ENCODE peak calls at places on chromosome 20, in four cellular contexts. T is HepG2, G is K562, R is HCT116. W is an unnamed sample.

GRCh38 chr20:36613974-36614373 is 8.4 kb downstream of the RAB5IF start:
- DNase-seq in T (no peak), G (no peak), R (no peak), W (no peak)

GRCh38 chr20:37522258-37523011 is 1.4 kb downstream of the NNAT start:
- DNase-seq in T (no peak), G (no peak), R (no peak), W (no peak)

GRCh38 chr20:14889503-14890125 is 552.2 kb upstream of the FLRT3 start:
- DNase-seq in T (no peak), G (no peak), R (no peak), W (no peak)

GRCh38 chr20:57710841-57711240 is 1.0 kb upstream of the PMEPA1 start:
- DNase-seq in T (no peak), G (no peak), R (no peak), W (no peak)

GRCh38 chr20:25739615-25740320 is 43.1 kb upstream of the ZNF337 start:
- DNase-seq in T (no peak), G (no peak), R (no peak), W (no peak)

GRCh38 chr20:57555457-57556184 is 5.3 kb upstream of the PCK1 start:
- DNase-seq in T (no peak), G (no peak), R (no peak), W (no peak)

GRCh38 chr20:10314198-10314597 is 95.6 kb downstream of the SNAP25 start:
- DNase-seq in T (no peak), G (no peak), R (no peak), W (no peak)

GRCh38 chr20:51249781-51250180 is 226.9 kb upstream of the KCNG1 start:
- DNase-seq in T (no peak), G (no peak), R (no peak), W (no peak)

GRCh38 chr20:16018881-16019280 is 554.4 kb downstream of the KIF16B start:
- DNase-seq in T (no peak), G (no peak), R (no peak), W (no peak)

GRCh38 chr20:59007758-59008511 is 881 bp upstream of the CTSZ start:
- DNase-seq in T (no peak), G (peak), R (no peak), W (no peak)

GRCh38 chr20:49674383-49675352 is 39.0 kb downstream of the B4GALT5 start:
- DNase-seq in T (peak), G (no peak), R (peak), W (no peak)

GRCh38 chr20:51021067-51022025 is 1.6 kb downstream of the KCNG1 start:
- DNase-seq in T (no peak), G (no peak), R (no peak), W (no peak)

GRCh38 chr20:45032781-45033180 is 66.5 kb downstream of the STK4 start:
- DNase-seq in T (no peak), G (no peak), R (no peak), W (no peak)

GRCh38 chr20:25035924-25036323 is 22.0 kb downstream of the ACSS1 start:
- DNase-seq in T (no peak), G (no peak), R (no peak), W (no peak)

GRCh38 chr20:40741507-40742106 is 52.6 kb upstream of the MAFB start:
- DNase-seq in T (peak), G (peak), R (peak), W (peak)

GRCh38 chr20:10412591-10413408 is 21.2 kb downstream of the MKKS start:
- DNase-seq in T (no peak), G (no peak), R (no peak), W (no peak)

GRCh38 chr20:3889489-3890409 is 562 bp downstream of the PANK2 start:
- DNase-seq in T (peak), G (peak), R (no peak), W (no peak)

GRCh38 chr20:57389695-57390603 is 1.2 kb upstream of the RBM38 start:
- DNase-seq in T (no peak), G (peak), R (no peak), W (peak)

GRCh38 chr20:36805396-36805795 is 31.8 kb upstream of the DSN1 start:
- DNase-seq in T (no peak), G (no peak), R (no peak), W (no peak)

GRCh38 chr20:33986560-33987216 is 7.0 kb upstream of the RALY start:
- DNase-seq in T (no peak), G (no peak), R (no peak), W (no peak)

GRCh38 chr20:2671977-2672376 is 8.0 kb upstream of the IDH3B start:
- DNase-seq in T (no peak), G (no peak), R (no peak), W (peak)

GRCh38 chr20:35297153-35297552 is 4.9 kb upstream of the FAM83C start:
- DNase-seq in T (no peak), G (no peak), R (no peak), W (no peak)

GRCh38 chr20:49867453-49868215 is 47.7 kb downstream of the SPATA2 start:
- DNase-seq in T (no peak), G (no peak), R (no peak), W (no peak)

GRCh38 chr20:2606507-2607006 is 45.9 kb upstream of the NOP56 start:
- DNase-seq in T (no peak), G (no peak), R (no peak), W (no peak)

GRCh38 chr20:57676517-57677322 is 33.1 kb downstream of the PMEPA1 start:
- DNase-seq in T (no peak), G (no peak), R (no peak), W (no peak)

GRCh38 chr20:10758446-10758845 is 84.6 kb upstream of the JAG1 start:
- DNase-seq in T (peak), G (no peak), R (no peak), W (no peak)

GRCh38 chr20:63129376-63129965 is 86.5 kb downstream of the YTHDF1 start:
- DNase-seq in T (no peak), G (no peak), R (no peak), W (no peak)

GRCh38 chr20:63129991-63130653 is 85.8 kb downstream of the YTHDF1 start:
- DNase-seq in T (no peak), G (no peak), R (no peak), W (no peak)

GRCh38 chr20:63128956-63129355 is 87.0 kb downstream of the YTHDF1 start:
- DNase-seq in T (no peak), G (no peak), R (no peak), W (no peak)

GRCh38 chr20:63132131-63132714 is 83.7 kb downstream of the YTHDF1 start:
- DNase-seq in T (no peak), G (no peak), R (no peak), W (no peak)

GRCh38 chr20:63130654-63131577 is 85.0 kb downstream of the YTHDF1 start:
- DNase-seq in T (no peak), G (no peak), R (no peak), W (no peak)
- TF ChIP-seq FOSL1 in T (no peak), G (no peak), R (no peak), W (no peak)

GRCh38 chr20:1388706-1389483 is 4.0 kb downstream of the FKBP1A start:
- DNase-seq in T (no peak), G (no peak), R (no peak), W (no peak)
- TF ChIP-seq ZNF274 in T (no peak), G (no peak), R (no peak), W (no peak)

GRCh38 chr20:47543006-47543431 is 41.3 kb downstream of the NCOA3 start:
- DNase-seq in T (no peak), G (peak), R (no peak), W (no peak)
- H3K9ac ChIP-seq in T (no peak), G (no peak), R (no peak), W (no peak)

GRCh38 chr20:53622247-53623114 is 28.8 kb upstream of the ZNF217 start:
- DNase-seq in T (peak), G (no peak), R (no peak), W (no peak)

GRCh38 chr20:53623454-53624206 is 30.0 kb upstream of the ZNF217 start:
- DNase-seq in T (peak), G (peak), R (no peak), W (no peak)

GRCh38 chr20:53623127-53623453 is 29.5 kb upstream of the ZNF217 start:
- DNase-seq in T (no peak), G (no peak), R (no peak), W (no peak)

GRCh38 chr20:53617791-53618489 is 24.3 kb upstream of the ZNF217 start:
- DNase-seq in T (no peak), G (no peak), R (no peak), W (no peak)

GRCh38 chr20:53621482-53622246 is 28.0 kb upstream of the ZNF217 start:
- DNase-seq in T (peak), G (peak), R (peak), W (peak)
- TF ChIP-seq FOSL1 in T (no peak), G (peak), R (peak), W (no peak)

DNA sequence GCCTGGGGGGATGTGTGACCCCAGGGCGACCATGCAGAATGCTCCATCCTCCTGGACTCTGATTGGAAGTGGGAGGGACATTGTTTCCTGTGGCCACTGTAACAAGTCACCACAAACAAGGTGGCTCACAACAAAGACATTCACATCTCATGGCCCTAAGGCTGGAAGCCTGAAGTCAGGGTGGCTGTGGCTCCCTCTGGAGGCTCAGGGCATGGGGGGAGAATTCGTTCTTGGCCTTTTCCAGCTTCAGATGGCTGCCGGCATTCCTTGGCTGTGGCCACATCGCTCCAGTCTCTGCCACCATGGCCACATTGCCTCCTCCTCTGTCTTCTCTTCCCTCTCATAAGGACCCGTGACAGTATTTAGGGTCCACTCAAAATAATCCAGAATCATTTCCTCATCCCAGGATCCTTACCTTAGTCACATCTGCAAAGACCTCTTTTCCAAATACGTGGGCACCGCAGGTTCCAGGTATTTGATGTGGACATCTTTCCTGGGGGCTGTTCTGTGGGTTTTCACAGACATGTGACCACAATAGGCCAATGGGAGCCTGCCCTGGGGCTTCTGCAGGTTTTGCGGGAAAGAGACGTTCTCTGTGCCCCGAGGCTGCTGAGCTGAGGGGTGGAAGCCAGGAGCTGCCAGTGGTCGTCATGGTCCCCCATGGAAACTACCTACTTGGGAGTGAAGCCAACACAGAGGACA is 249.3 kb downstream of the PREX1 start:
- DNase-seq in T (no peak), G (no peak), R (no peak), W (no peak)
- TF ChIP-seq ZNF274 in T (no peak), G (no peak), R (no peak), W (no peak)

DNA sequence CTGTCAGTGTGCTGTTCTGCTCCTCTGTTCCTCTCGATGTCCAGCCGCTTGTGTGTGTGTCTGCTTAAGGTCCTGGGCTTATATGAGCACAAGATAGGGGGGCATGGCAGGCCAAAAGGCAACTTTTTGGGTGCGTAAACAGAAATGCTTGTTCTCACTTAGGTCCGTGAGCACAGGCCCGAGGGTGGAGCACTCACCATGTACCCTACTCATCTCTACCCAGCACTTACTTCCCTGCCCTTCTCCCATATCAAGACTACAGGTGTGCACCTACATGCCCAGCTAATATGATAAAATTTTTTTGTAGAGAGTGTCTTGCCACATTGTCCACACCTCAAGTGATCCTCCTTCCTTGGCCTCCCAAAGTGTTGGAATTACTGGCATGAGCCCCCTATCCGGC is 34.3 kb downstream of the NCOA3 start:
- DNase-seq in T (no peak), G (no peak), R (no peak), W (no peak)
- H3K9ac ChIP-seq in T (no peak), G (no peak), R (no peak), W (no peak)

GRCh38 chr20:23049933-23050838 is 714 bp upstream of the THBD start:
- DNase-seq in T (no peak), G (no peak), R (no peak), W (peak)
- TF ChIP-seq FOSL1 in T (no peak), G (no peak), R (no peak), W (no peak)

GRCh38 chr20:53866787-53867740 is 203.3 kb downstream of the BCAS1 start:
- DNase-seq in T (peak), G (no peak), R (no peak), W (no peak)

GRCh38 chr20:53865905-53866786 is 204.2 kb downstream of the BCAS1 start:
- DNase-seq in T (peak), G (no peak), R (no peak), W (no peak)

GRCh38 chr20:53870426-53871199 is 199.8 kb downstream of the BCAS1 start:
- DNase-seq in T (no peak), G (no peak), R (no peak), W (no peak)

GRCh38 chr20:53869466-53870258 is 200.7 kb downstream of the BCAS1 start:
- DNase-seq in T (peak), G (peak), R (peak), W (no peak)

DNA sequence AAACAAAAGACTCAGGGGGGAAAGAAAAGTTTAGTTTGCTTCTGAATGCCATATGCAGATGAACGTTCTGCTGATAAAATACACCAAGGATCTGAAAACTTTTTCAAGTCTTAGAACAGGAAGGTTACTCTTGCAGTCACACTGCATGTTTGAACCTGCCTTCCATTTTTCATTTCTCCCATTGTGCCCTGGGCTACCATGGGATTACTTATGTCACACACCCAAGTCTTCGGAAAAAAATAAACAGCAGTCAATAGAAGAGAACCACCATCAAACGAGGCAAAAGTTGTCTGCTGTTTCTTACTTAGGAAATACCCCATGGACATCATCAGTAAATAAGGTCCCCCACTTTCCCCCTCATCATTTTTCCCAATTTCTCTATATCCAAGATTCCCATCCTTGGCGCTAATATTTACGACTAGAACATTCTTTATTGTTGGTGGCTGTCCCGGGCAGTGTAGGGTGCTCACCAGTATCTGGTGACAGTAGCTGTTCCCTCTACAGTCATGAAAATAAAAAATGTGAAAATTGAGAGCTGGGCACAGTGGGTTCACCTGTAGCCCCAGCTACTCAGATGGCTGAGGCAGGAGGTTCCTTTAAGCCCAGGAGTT is 202.5 kb downstream of the BCAS1 start:
- DNase-seq in T (no peak), G (no peak), R (no peak), W (no peak)
- TF ChIP-seq ZNF274 in T (no peak), G (no peak), R (no peak), W (no peak)

DNA sequence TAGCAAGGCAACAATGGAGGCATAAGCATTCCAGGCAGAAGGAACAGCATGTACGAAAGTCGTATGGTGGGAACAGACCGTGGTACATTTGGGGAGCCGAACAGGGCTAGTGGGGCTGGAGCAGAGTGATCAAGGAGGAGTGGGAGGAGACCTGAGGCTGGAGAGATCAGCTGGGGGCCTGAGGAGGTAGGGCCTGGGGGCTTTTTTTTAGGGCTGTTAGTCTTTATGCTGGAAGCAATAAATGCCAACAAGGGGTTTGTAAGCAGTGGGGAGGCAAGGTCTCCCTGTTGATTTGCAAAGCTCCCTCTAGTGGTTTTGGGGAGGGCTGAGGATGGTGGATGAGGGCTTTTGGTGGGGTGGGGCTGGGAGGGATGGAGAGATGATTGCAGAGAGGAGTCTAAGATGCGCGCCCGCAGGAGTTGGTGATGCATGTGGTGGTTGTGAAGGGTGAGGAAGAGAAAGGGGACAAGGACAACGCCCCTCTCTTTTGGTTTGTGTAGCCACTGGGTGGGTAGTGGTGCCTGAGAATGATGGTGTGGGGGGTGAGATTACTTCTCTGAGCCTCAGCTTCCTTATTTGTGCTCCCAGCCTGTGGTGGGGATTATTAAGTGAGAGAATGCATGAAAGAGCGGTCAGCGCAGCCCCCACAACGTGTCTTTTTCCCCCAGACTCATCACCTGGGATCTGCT is 74.1 kb upstream of the TOX2 start:
- DNase-seq in T (peak), G (peak), R (peak), W (peak)
- H3K9ac ChIP-seq in T (no peak), G (no peak), R (no peak), W (no peak)

W was measured in H1.